ENCODE peak calls at places on chromosomes 3 and 15, in four cellular contexts. One of them, this sample, is unnamed. For H3K27me3, the result is how much of the 10 kb centered on the place peaks cover.

GRCh38 chr3:148642616-148643015 is 55.1 kb upstream of the AGTR1 start:
- DNase-seq in astrocyte: peak
- DNase-seq in IMR-90: peak
- DNase-seq in mammary epithelial cell: no peak
- DNase-seq in this sample: peak

GRCh38 chr3:194095464-194095863 is 40.5 kb upstream of the HES1 start:
- DNase-seq in astrocyte: no peak
- DNase-seq in IMR-90: no peak
- DNase-seq in mammary epithelial cell: no peak
- DNase-seq in this sample: no peak

GRCh38 chr15:99424978-99425665 is 140.7 kb upstream of the MEF2A start:
- DNase-seq in mammary epithelial cell: peak
- DNase-seq in astrocyte: peak
- DNase-seq in IMR-90: peak
- DNase-seq in this sample: peak

GRCh38 chr15:25864966-25865365 is 1.8 kb upstream of the ATP10A start:
- DNase-seq in IMR-90: peak
- DNase-seq in astrocyte: peak
- DNase-seq in mammary epithelial cell: no peak
- DNase-seq in this sample: no peak

GRCh38 chr15:79082363-79083070 is 8.1 kb downstream of the RASGRF1 start:
- DNase-seq in astrocyte: no peak
- DNase-seq in mammary epithelial cell: no peak
- DNase-seq in IMR-90: no peak
- DNase-seq in this sample: no peak

GRCh38 chr3:142318331-142318730 is 92.9 kb upstream of the GK5 start:
- DNase-seq in mammary epithelial cell: no peak
- DNase-seq in IMR-90: peak
- DNase-seq in astrocyte: peak
- DNase-seq in this sample: peak

GRCh38 chr15:34616613-34617012 is 33.2 kb upstream of the GOLGA8B start:
- DNase-seq in astrocyte: peak
- DNase-seq in IMR-90: peak
- DNase-seq in mammary epithelial cell: peak
- DNase-seq in this sample: peak

GRCh38 chr3:122674339-122674738 is 6.3 kb upstream of the PARP14 start:
- DNase-seq in astrocyte: no peak
- DNase-seq in mammary epithelial cell: no peak
- DNase-seq in IMR-90: no peak
- DNase-seq in this sample: no peak

GRCh38 chr15:92623435-92623834 is 32.1 kb downstream of the FAM174B start:
- DNase-seq in astrocyte: no peak
- DNase-seq in mammary epithelial cell: peak
- DNase-seq in IMR-90: no peak
- DNase-seq in this sample: no peak

GRCh38 chr15:55897560-55898336 is 95.7 kb downstream of the NEDD4 start:
- DNase-seq in IMR-90: peak
- DNase-seq in astrocyte: peak
- DNase-seq in mammary epithelial cell: peak
- DNase-seq in this sample: peak

GRCh38 chr3:127473244-127474024 is 117.1 kb downstream of the TPRA1 start:
- DNase-seq in IMR-90: no peak
- DNase-seq in astrocyte: no peak
- DNase-seq in mammary epithelial cell: no peak
- DNase-seq in this sample: no peak

GRCh38 chr3:185549111-185549510 is 3.3 kb downstream of the LIPH start:
- DNase-seq in astrocyte: peak
- DNase-seq in mammary epithelial cell: peak
- DNase-seq in IMR-90: peak
- DNase-seq in this sample: peak

GRCh38 chr15:94086360-94086759 is 145.0 kb upstream of the MCTP2 start:
- DNase-seq in astrocyte: peak
- DNase-seq in IMR-90: peak
- DNase-seq in mammary epithelial cell: no peak
- DNase-seq in this sample: no peak

GRCh38 chr3:123299581-123299980 is 97.8 kb downstream of the SEC22A start:
- DNase-seq in mammary epithelial cell: no peak
- DNase-seq in astrocyte: no peak
- DNase-seq in IMR-90: no peak
- DNase-seq in this sample: no peak

GRCh38 chr3:122993573-122993972 is 34.0 kb downstream of the SEMA5B start:
- DNase-seq in IMR-90: no peak
- DNase-seq in astrocyte: no peak
- DNase-seq in mammary epithelial cell: no peak
- DNase-seq in this sample: no peak

GRCh38 chr15:92074646-92075045 is 221.1 kb downstream of the SLCO3A1 start:
- DNase-seq in IMR-90: peak
- DNase-seq in astrocyte: peak
- DNase-seq in mammary epithelial cell: peak
- DNase-seq in this sample: no peak

GRCh38 chr3:11769704-11770103 is 77.0 kb downstream of the TAMM41 start:
- DNase-seq in IMR-90: no peak
- DNase-seq in mammary epithelial cell: peak
- DNase-seq in astrocyte: no peak
- DNase-seq in this sample: no peak

GRCh38 chr3:23987376-23987775 is 42.3 kb downstream of the NR1D2 start:
- DNase-seq in astrocyte: no peak
- DNase-seq in IMR-90: no peak
- DNase-seq in mammary epithelial cell: no peak
- DNase-seq in this sample: no peak

GRCh38 chr3:193114431-193115340 is 126.3 kb upstream of the PLAAT1 start:
- DNase-seq in astrocyte: no peak
- DNase-seq in mammary epithelial cell: no peak
- DNase-seq in IMR-90: no peak
- DNase-seq in this sample: no peak

GRCh38 chr3:172965256-172965655 is 175.8 kb downstream of the SPATA16 start:
- DNase-seq in IMR-90: peak
- DNase-seq in mammary epithelial cell: peak
- DNase-seq in astrocyte: peak
- DNase-seq in this sample: peak

GRCh38 chr3:123431658-123432323 is 17.1 kb downstream of the ADCY5 start:
- DNase-seq in IMR-90: no peak
- DNase-seq in astrocyte: peak
- DNase-seq in mammary epithelial cell: no peak
- DNase-seq in this sample: no peak

GRCh38 chr15:84727429-84727828 is 11.5 kb upstream of the SEC11A start:
- DNase-seq in mammary epithelial cell: no peak
- DNase-seq in IMR-90: peak
- DNase-seq in astrocyte: peak
- DNase-seq in this sample: no peak

GRCh38 chr3:77065750-77066149 is 25.9 kb downstream of the ROBO2 start:
- DNase-seq in astrocyte: no peak
- DNase-seq in mammary epithelial cell: no peak
- DNase-seq in IMR-90: no peak
- DNase-seq in this sample: no peak

GRCh38 chr15:77739591-77740378 is 107.1 kb upstream of the LINGO1 start:
- DNase-seq in mammary epithelial cell: no peak
- DNase-seq in IMR-90: no peak
- DNase-seq in astrocyte: no peak
- DNase-seq in this sample: no peak
- H3K27me3 ChIP-seq in mammary epithelial cell: under half
- H3K27me3 ChIP-seq in IMR-90: half or more
- H3K27me3 ChIP-seq in astrocyte: under half
- H3K27me3 ChIP-seq in this sample: half or more

DNA sequence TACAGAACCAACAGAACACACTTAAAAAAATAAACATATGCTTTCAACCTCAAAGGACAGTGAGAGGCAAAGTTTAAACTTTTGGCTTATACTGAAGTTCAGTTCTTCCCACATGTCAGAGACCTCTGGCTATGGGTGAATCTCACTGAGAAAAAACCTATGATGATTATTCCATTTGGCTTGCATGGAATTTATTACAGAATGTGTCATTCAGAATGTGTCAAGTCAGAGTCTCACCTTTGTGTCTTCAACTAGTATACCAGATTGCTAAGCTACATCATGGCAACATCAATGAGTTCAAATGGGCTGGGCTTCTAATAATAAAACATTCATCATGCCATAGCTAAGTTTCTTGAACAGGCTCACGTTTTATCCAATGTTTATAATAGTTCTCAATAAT is 987.0 kb downstream of the NTRK3 start:
- DNase-seq in IMR-90: no peak
- DNase-seq in astrocyte: peak
- DNase-seq in mammary epithelial cell: peak
- DNase-seq in this sample: no peak
- H3K9ac ChIP-seq in IMR-90: no peak
- H3K9ac ChIP-seq in astrocyte: no peak
- H3K9ac ChIP-seq in mammary epithelial cell: peak
- H3K9ac ChIP-seq in this sample: no peak

DNA sequence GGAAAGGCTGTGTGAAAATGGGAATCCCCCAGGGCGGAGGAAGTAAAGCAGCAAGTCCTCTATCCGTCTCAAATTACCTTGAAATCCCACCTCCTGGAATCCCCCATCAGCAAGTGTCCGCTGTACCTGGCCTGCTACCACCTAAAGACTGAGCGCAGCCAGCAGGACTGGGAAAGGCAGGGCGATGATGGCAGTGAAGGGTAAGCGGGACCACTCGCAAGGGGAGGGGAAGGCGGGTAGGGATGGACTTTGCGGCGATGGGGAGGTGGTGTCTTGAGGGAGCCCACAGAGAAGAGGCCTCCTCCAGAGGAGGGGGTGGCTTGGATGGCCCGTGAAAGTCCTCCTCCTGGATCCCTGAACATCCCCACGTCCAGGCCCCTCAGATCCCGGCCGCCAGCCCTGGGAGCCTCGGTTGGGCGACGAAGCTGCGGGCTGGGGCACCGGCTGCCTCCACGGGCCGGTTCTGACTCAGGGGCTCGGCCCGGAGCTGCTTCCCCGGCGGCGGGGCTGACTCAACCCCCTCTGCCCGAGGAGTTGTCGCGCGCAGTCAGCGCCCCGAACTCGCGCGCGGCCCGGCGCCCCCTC is 595 bp downstream of the LARP6 start:
- DNase-seq in astrocyte: peak
- DNase-seq in IMR-90: peak
- DNase-seq in mammary epithelial cell: peak
- DNase-seq in this sample: peak
- H3K27me3 ChIP-seq in astrocyte: under half
- H3K27me3 ChIP-seq in IMR-90: under half
- H3K27me3 ChIP-seq in mammary epithelial cell: under half
- H3K27me3 ChIP-seq in this sample: under half

GRCh38 chr3:5194341-5194740 is 6.8 kb downstream of the EDEM1 start:
- DNase-seq in IMR-90: no peak
- DNase-seq in mammary epithelial cell: no peak
- DNase-seq in astrocyte: no peak
- DNase-seq in this sample: no peak

GRCh38 chr3:5194801-5195509 is 7.4 kb downstream of the EDEM1 start:
- DNase-seq in mammary epithelial cell: peak
- DNase-seq in astrocyte: peak
- DNase-seq in IMR-90: peak
- DNase-seq in this sample: peak

GRCh38 chr3:5197470-5198312 is 10.2 kb downstream of the EDEM1 start:
- DNase-seq in astrocyte: peak
- DNase-seq in mammary epithelial cell: peak
- DNase-seq in IMR-90: peak
- DNase-seq in this sample: peak

GRCh38 chr3:5197022-5197421 is 9.5 kb downstream of the EDEM1 start:
- DNase-seq in mammary epithelial cell: peak
- DNase-seq in astrocyte: peak
- DNase-seq in IMR-90: peak
- DNase-seq in this sample: peak

GRCh38 chr3:5195605-5196004 is 8.1 kb downstream of the EDEM1 start:
- DNase-seq in astrocyte: peak
- DNase-seq in IMR-90: no peak
- DNase-seq in mammary epithelial cell: peak
- DNase-seq in this sample: no peak
- H3K9ac ChIP-seq in astrocyte: no peak
- H3K9ac ChIP-seq in IMR-90: peak
- H3K9ac ChIP-seq in mammary epithelial cell: peak
- H3K9ac ChIP-seq in this sample: no peak

GRCh38 chr15:63354771-63355650 is 26.6 kb downstream of the CA12 start:
- DNase-seq in astrocyte: no peak
- DNase-seq in IMR-90: no peak
- DNase-seq in mammary epithelial cell: no peak
- DNase-seq in this sample: no peak
- H3K27me3 ChIP-seq in astrocyte: under half
- H3K27me3 ChIP-seq in IMR-90: under half
- H3K27me3 ChIP-seq in mammary epithelial cell: under half
- H3K27me3 ChIP-seq in this sample: under half

GRCh38 chr15:24862726-24863521 is 91.9 kb upstream of the SNRPN start:
- DNase-seq in IMR-90: peak
- DNase-seq in mammary epithelial cell: no peak
- DNase-seq in astrocyte: peak
- DNase-seq in this sample: no peak
- H3K9ac ChIP-seq in IMR-90: peak
- H3K9ac ChIP-seq in mammary epithelial cell: no peak
- H3K9ac ChIP-seq in astrocyte: no peak
- H3K9ac ChIP-seq in this sample: no peak

GRCh38 chr3:13828501-13828900 is 51.4 kb downstream of the WNT7A start:
- DNase-seq in mammary epithelial cell: no peak
- DNase-seq in astrocyte: no peak
- DNase-seq in IMR-90: no peak
- DNase-seq in this sample: no peak

GRCh38 chr3:13831386-13831996 is 48.4 kb downstream of the WNT7A start:
- DNase-seq in IMR-90: no peak
- DNase-seq in astrocyte: no peak
- DNase-seq in mammary epithelial cell: no peak
- DNase-seq in this sample: no peak

GRCh38 chr3:13827699-13828098 is 52.2 kb downstream of the WNT7A start:
- DNase-seq in IMR-90: no peak
- DNase-seq in mammary epithelial cell: no peak
- DNase-seq in astrocyte: no peak
- DNase-seq in this sample: no peak

GRCh38 chr3:13827256-13827655 is 52.6 kb downstream of the WNT7A start:
- DNase-seq in astrocyte: no peak
- DNase-seq in mammary epithelial cell: no peak
- DNase-seq in IMR-90: no peak
- DNase-seq in this sample: no peak

DNA sequence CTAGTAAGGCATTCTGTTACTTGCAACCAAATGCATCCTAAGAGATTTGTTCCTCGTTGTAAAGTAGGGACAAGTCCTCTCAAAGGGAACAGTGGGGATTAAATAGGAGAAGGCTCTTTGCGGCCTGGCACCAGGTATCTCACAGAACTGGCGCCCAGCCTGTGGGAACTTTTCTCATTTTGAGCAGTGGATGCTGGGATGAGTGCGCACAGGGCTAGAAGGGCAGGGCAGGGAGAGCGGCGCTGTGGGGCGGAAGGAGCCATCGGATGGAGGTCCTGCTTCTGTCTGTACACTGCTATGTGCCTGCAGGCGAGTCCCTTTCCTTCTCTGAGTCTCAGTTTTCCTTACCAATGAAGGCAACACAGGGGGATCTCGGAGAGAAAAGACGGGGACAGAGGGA is 50.6 kb downstream of the WNT7A start:
- DNase-seq in IMR-90: no peak
- DNase-seq in astrocyte: no peak
- DNase-seq in mammary epithelial cell: no peak
- DNase-seq in this sample: no peak
- H3K27me3 ChIP-seq in IMR-90: under half
- H3K27me3 ChIP-seq in astrocyte: under half
- H3K27me3 ChIP-seq in mammary epithelial cell: under half
- H3K27me3 ChIP-seq in this sample: under half

GRCh38 chr3:69199942-69200341 is 77.5 kb upstream of the LMOD3 start:
- DNase-seq in astrocyte: no peak
- DNase-seq in mammary epithelial cell: no peak
- DNase-seq in IMR-90: no peak
- DNase-seq in this sample: no peak
- H3K9ac ChIP-seq in astrocyte: no peak
- H3K9ac ChIP-seq in mammary epithelial cell: peak
- H3K9ac ChIP-seq in IMR-90: no peak
- H3K9ac ChIP-seq in this sample: peak